ENCODE peak calls at places on chromosome 16, in five cellular contexts. G is fibroblast of lung, A is GM23338, J is cardiac muscle cell, S is body of pancreas. B is an unnamed sample. For H3K36me3, the result is how much of the 10 kb centered on the place peaks cover.

GRCh38 chr16:12436201-12436657 is 367.5 kb downstream of the CPPED1 start:
- DNase-seq in A (peak), S (no peak), G (no peak), J (peak), B (no peak)

GRCh38 chr16:84511180-84511800 is 6.8 kb upstream of the MEAK7 start:
- DNase-seq in S (peak), G (peak), A (peak), J (peak), B (no peak)

GRCh38 chr16:20952144-20952797 is 51.7 kb downstream of the LYRM1 start:
- DNase-seq in S (no peak), G (no peak), J (no peak), A (peak), B (no peak)

GRCh38 chr16:23506606-23506994 is 3.7 kb downstream of the GGA2 start:
- DNase-seq in G (no peak), S (no peak), A (no peak), J (no peak), B (no peak)

GRCh38 chr16:85350973-85351372 is 238.7 kb upstream of the CIBAR2 start:
- DNase-seq in G (peak), S (peak), J (peak), A (no peak), B (peak)

GRCh38 chr16:5820472-5820871 is 722.9 kb upstream of the EEF2KMT start:
- DNase-seq in J (no peak), S (no peak), G (peak), A (no peak), B (no peak)

GRCh38 chr16:17194190-17194780 is 276.5 kb downstream of the XYLT1 start:
- DNase-seq in J (peak), A (peak), G (peak), S (peak), B (no peak)

GRCh38 chr16:86854058-86854621 is 275.8 kb downstream of the FOXL1 start:
- DNase-seq in S (no peak), J (no peak), G (peak), A (no peak), B (no peak)

GRCh38 chr16:50499254-50499653 is 48.9 kb upstream of the NKD1 start:
- DNase-seq in J (no peak), S (no peak), G (no peak), A (no peak), B (no peak)

GRCh38 chr16:50316102-50316847 is 49.9 kb downstream of the ADCY7 start:
- DNase-seq in G (peak), J (no peak), A (no peak), S (no peak), B (no peak)

GRCh38 chr16:69839798-69840409 is 77.8 kb downstream of the WWP2 start:
- DNase-seq in J (no peak), G (peak), A (no peak), S (peak), B (no peak)

GRCh38 chr16:89318871-89319627 is 101.5 kb downstream of the ZNF778 start:
- DNase-seq in S (no peak), G (no peak), A (no peak), J (no peak), B (no peak)

GRCh38 chr16:3791701-3792100 is 74.4 kb upstream of the TRAP1 start:
- DNase-seq in S (no peak), G (no peak), A (no peak), J (no peak), B (no peak)

GRCh38 chr16:3785413-3785812 is 68.1 kb upstream of the TRAP1 start:
- DNase-seq in S (no peak), A (no peak), G (no peak), J (no peak), B (no peak)

GRCh38 chr16:3788711-3789374 is 71.5 kb upstream of the TRAP1 start:
- DNase-seq in S (no peak), J (no peak), G (no peak), A (no peak), B (no peak)

GRCh38 chr16:3789375-3790067 is 72.2 kb upstream of the TRAP1 start:
- DNase-seq in J (no peak), G (no peak), S (no peak), A (no peak), B (no peak)

DNA sequence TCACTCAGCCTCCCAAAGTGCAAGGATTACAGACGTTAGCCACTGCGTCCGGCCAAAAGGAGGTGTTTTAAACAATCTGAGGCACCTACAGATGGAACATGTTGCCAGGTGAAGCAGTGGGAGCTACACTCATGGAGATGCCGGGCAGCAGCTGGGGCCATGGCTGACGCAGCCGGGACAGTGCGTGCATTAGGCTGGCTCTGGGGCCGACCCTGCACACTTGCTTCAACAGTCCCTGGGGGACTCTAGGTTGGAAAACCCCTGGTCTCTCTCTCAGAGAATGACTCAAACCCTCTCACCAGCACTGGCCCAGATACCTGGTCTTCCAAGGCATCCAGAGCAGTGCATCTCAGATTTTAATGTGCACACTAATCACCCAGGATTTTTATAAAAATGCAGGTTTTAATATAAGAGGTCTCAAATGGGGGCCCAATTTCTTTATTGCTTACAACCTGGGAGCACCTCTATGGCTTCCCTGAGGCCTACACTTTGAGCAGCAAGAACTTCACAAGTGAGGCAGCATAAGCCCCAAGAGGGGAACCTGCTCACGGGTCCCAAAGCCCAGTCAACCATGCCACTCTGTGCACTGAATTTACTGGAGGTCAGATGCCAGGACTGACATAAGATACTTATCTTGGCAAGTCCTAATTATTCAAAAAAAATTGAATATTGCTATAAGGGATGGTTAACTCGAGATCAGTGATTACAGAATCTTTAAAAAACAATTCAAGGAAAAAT is 70.8 kb upstream of the TRAP1 start:
- DNase-seq in J (no peak), G (no peak), A (no peak), S (no peak), B (no peak)
- H3K36me3 ChIP-seq in J (under half), G (under half), A (under half), S (under half), B (under half)

GRCh38 chr16:2975161-2975795 is 5.0 kb downstream of the PKMYT1 start:
- DNase-seq in A (no peak), J (no peak), G (no peak), S (no peak), B (no peak)
- H3K36me3 ChIP-seq in A (under half), J (under half), G (under half), S (under half), B (under half)

GRCh38 chr16:72110662-72111615 is 17.3 kb downstream of the DHX38 start:
- DNase-seq in A (no peak), G (no peak), J (no peak), S (no peak), B (no peak)
- H3K36me3 ChIP-seq in A (under half), G (under half), J (under half), S (under half), B (half or more)

GRCh38 chr16:30379165-30379783 is 3.1 kb downstream of the SEPTIN1 start:
- DNase-seq in S (no peak), A (no peak), G (no peak), J (no peak), B (no peak)

GRCh38 chr16:30380072-30380471 is 2.3 kb downstream of the SEPTIN1 start:
- DNase-seq in A (no peak), G (no peak), J (no peak), S (no peak), B (no peak)

GRCh38 chr16:30381351-30382041 is 865 bp downstream of the SEPTIN1 start:
- DNase-seq in G (no peak), A (no peak), S (no peak), J (no peak), B (no peak)

GRCh38 chr16:30380801-30381208 is 1.6 kb downstream of the SEPTIN1 start:
- DNase-seq in A (no peak), S (no peak), G (no peak), J (no peak), B (no peak)

DNA sequence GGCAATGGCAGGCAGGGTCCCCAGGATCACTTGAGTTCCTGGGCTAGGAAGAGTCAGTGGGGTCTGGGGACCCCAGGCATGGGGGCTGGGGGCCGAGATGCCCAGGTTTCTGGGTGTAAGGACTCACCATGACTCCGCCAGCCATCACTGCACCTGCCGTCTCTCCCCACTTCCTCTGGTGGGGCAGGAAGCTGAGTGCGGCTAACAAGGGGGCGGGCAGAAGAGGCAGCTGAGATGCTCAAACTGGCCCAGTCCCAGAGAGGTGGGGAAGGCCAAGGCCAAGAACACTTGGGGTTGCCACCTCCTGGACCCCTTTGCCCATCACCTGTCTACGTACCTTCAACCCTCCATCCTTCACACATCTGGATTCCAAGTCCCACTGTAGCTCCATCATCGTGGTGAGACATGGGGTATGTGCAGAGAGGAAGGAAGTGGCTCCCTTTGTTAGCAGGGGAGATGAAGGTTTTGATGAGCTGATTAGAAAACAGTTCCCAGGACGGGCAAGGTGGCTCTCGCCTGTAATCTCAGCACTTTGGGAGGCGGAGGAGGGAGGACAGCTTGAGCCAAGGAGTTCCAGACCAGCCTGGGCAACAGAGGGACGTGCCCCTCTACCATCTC is at the start of gene SEPTIN1:
- DNase-seq in G (no peak), J (no peak), A (no peak), S (no peak), B (no peak)
- H3K36me3 ChIP-seq in G (under half), J (under half), A (under half), S (under half), B (under half)

GRCh38 chr16:49284962-49285361 is 3.3 kb upstream of the CBLN1 start:
- DNase-seq in J (no peak), G (no peak), S (no peak), A (no peak), B (no peak)

GRCh38 chr16:49292413-49292812 is 10.8 kb upstream of the CBLN1 start:
- DNase-seq in J (no peak), S (no peak), G (no peak), A (no peak), B (no peak)

GRCh38 chr16:49283376-49284049 is 1.9 kb upstream of the CBLN1 start:
- DNase-seq in G (no peak), A (no peak), S (no peak), J (no peak), B (no peak)

GRCh38 chr16:49282690-49283375 is 1.2 kb upstream of the CBLN1 start:
- DNase-seq in J (peak), A (peak), S (peak), G (no peak), B (no peak)

DNA sequence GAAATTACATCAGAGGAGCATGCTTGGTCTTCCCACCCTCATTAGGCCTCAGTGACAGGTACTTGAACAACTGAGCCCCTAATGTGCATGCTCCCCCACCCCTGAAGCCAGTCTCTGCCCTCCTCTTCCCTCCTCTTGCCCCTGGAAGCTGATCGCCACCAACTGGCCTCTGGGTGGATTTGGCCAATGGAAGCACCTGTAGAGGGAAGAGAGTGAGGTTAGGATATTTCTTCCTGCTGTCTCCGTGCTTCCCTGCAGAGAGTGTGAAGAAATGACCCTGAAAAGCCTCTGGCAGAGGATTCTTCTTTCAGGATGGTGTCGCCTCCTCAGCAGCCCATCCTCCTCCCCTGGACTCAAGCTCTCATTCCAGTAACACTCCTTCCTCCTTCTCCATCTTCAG is 5.9 kb upstream of the CBLN1 start:
- DNase-seq in G (no peak), S (no peak), J (no peak), A (peak), B (no peak)
- H3K36me3 ChIP-seq in G (under half), S (under half), J (under half), A (under half), B (under half)

GRCh38 chr16:58579587-58579986 is 50.0 kb downstream of the CNOT1 start:
- DNase-seq in J (no peak), G (no peak), A (no peak), S (no peak), B (no peak)
- H3K36me3 ChIP-seq in J (half or more), G (under half), A (half or more), S (under half), B (under half)

GRCh38 chr16:8919934-8920465 is 37.8 kb downstream of the LITAFD start:
- DNase-seq in J (no peak), G (no peak), S (no peak), A (no peak), B (no peak)
- H3K36me3 ChIP-seq in J (half or more), G (under half), S (under half), A (under half), B (half or more)